ENCODE peak calls at places on chromosomes 7 and 10, in six cellular contexts. C is SK-N-SH, L is HCT116, P is HepG2, U is K562, E is H1. S is an unnamed sample.

GRCh38 chr7:124088590-124088989 is 55.7 kb upstream of the TMEM229A start:
- DNase-seq in C (no peak), L (no peak), P (no peak), U (no peak), E (no peak), S (no peak)

GRCh38 chr10:110914411-110914810 is 4.6 kb downstream of the BBIP1 start:
- DNase-seq in C (no peak), L (no peak), P (no peak), U (no peak), E (no peak), S (no peak)

GRCh38 chr10:99661370-99661749 is 2.1 kb downstream of the ENTPD7 start:
- DNase-seq in C (no peak), L (no peak), P (no peak), U (no peak), E (no peak), S (no peak)

GRCh38 chr7:107492875-107493274 is 23.0 kb downstream of the GPR22 start:
- DNase-seq in C (no peak), L (no peak), P (no peak), U (no peak), E (no peak), S (no peak)

GRCh38 chr7:43390601-43391000 is 192.3 kb upstream of the STK17A start:
- DNase-seq in C (no peak), L (no peak), P (peak; percentile 16), U (no peak), E (no peak), S (no peak)

GRCh38 chr7:80584778-80585177 is 53.7 kb upstream of the CD36 start:
- DNase-seq in C (no peak), L (no peak), P (peak; percentile 29), U (no peak), E (no peak), S (no peak)

GRCh38 chr7:95104739-95105138 is 197.3 kb downstream of the PPP1R9A start:
- DNase-seq in C (no peak), L (peak; percentile 6), P (peak; percentile 34), U (no peak), E (no peak), S (no peak)

GRCh38 chr10:1348773-1349050 is 292.5 kb downstream of the WDR37 start:
- DNase-seq in C (no peak), L (no peak), P (no peak), U (no peak), E (no peak), S (no peak)

GRCh38 chr10:62466590-62466989 is 92.4 kb downstream of the ZNF365 start:
- DNase-seq in C (no peak), L (no peak), P (no peak), U (no peak), E (no peak), S (no peak)

GRCh38 chr7:98303906-98304305 is 22.4 kb downstream of the BRI3 start:
- DNase-seq in C (no peak), L (no peak), P (no peak), U (no peak), E (no peak), S (no peak)

GRCh38 chr10:71666607-71667373 is 52.8 kb downstream of the C10orf105 start:
- DNase-seq in C (no peak), L (no peak), P (no peak), U (no peak), E (no peak), S (no peak)

GRCh38 chr7:132492841-132493445 is 83.3 kb downstream of the PLXNA4 start:
- DNase-seq in C (peak; percentile 41), L (no peak), P (no peak), U (no peak), E (no peak), S (no peak)

GRCh38 chr10:26457088-26457487 is 18.9 kb downstream of the APBB1IP start:
- DNase-seq in C (no peak), L (no peak), P (no peak), U (no peak), E (no peak), S (no peak)

GRCh38 chr10:132400547-132401151 is 3.6 kb downstream of the PWWP2B start:
- DNase-seq in C (no peak), L (no peak), P (no peak), U (no peak), E (no peak), S (no peak)

GRCh38 chr10:12707461-12708185 is 293.9 kb downstream of the CCDC3 start:
- DNase-seq in C (peak; percentile 53), L (peak; percentile 71), P (peak; percentile 15), U (peak; percentile 9), E (no peak), S (peak; percentile 32)

GRCh38 chr10:60911715-60912114 is 32.3 kb downstream of the RHOBTB1 start:
- DNase-seq in C (no peak), L (no peak), P (no peak), U (no peak), E (no peak), S (no peak)

GRCh38 chr7:5596046-5596895 is 172.6 kb upstream of the TNRC18 start:
- DNase-seq in C (peak; percentile 90), L (peak; percentile 71), P (no peak), U (peak; percentile 94), E (no peak), S (no peak)
- H3K4me1 ChIP-seq in C (peaks cover 42% of the 10 kb centered on the region), L (peaks cover 76% of the 10 kb centered on the region), P (peaks cover 46% of the 10 kb centered on the region), U (peaks cover 40% of the 10 kb centered on the region), E (peaks cover 44% of the 10 kb centered on the region), S (peaks cover 41% of the 10 kb centered on the region)

DNA sequence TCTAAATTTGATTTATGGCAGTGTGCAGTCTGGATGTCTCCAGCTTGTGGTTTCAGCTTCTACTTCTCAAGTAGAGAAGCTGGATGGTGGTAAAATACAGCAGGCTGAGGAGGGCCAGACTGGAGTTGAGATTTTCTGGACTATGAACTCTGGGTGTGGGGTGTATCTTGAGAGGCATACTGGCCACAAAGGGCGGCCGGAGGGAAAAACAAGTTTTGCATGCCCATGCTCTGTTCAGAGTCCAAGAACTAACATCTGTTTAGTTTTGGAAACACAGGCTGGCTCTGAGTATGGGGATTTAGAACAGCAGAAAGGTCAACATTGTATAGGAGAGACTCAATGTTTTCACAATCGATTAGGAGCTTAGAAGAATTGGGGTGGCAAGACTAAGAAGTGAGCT is 593.0 kb downstream of the CNTNAP2 start:
- DNase-seq in C (no peak), L (no peak), P (no peak), U (no peak), E (no peak), S (no peak)
- TF ChIP-seq YY1 in C (no peak), L (no peak), P (no peak), U (no peak), E (no peak), S (no peak)

GRCh38 chr10:46024948-46025347 is 5.5 kb downstream of the NCOA4 start:
- DNase-seq in C (no peak), L (no peak), P (no peak), U (no peak), E (no peak), S (no peak)
- H3K4me1 ChIP-seq in C (peaks cover 17% of the 10 kb centered on the region), L (peaks cover 47% of the 10 kb centered on the region), P (peaks cover 54% of the 10 kb centered on the region), U (peaks cover 64% of the 10 kb centered on the region), E (peaks cover 4% of the 10 kb centered on the region), S (no peaks in the 10 kb centered on the region)

GRCh38 chr10:45091968-45092367 is 91.2 kb downstream of the ZNF22 start:
- DNase-seq in C (peak; percentile 2), L (no peak), P (no peak), U (no peak), E (no peak), S (no peak)
- TF ChIP-seq YY1 in C (no peak), L (no peak), P (no peak), U (no peak), E (no peak), S (no peak)

S was measured in NT2/D1.